ENCODE peak calls at places on chromosome 4, in ten cellular contexts. W, N, O, Q, B, E, J, G, S and R are unnamed samples.
A peak's percentile ranks its signal among the peaks of the same experiment; 100 is the strongest.

GRCh38 chr4:6011686-6012085 is 6.5 kb downstream of the C4orf50 start:
- DNase-seq in W (no peak), N (no peak), O (no peak), Q (no peak), B (no peak), E (no peak), J (no peak), G (peak; percentile 78), S (no peak), R (no peak)

GRCh38 chr4:74969507-74970474 is 36.9 kb downstream of the PARM1 start:
- DNase-seq in W (no peak), N (peak; percentile 69), O (no peak), Q (no peak), B (peak; percentile 14), E (no peak), J (no peak), G (no peak), S (peak; percentile 43), R (no peak)

GRCh38 chr4:186760576-186760975 is 36.9 kb upstream of the FAT1 start:
- DNase-seq in W (no peak), N (no peak), O (peak; percentile 50), Q (no peak), B (no peak), E (no peak), J (peak; percentile 17), G (no peak), S (no peak), R (no peak)

GRCh38 chr4:77152421-77152820 is 4.6 kb upstream of the CCNG2 start:
- DNase-seq in W (no peak), N (no peak), O (peak; percentile 29), Q (no peak), B (peak; percentile 38), E (no peak), J (no peak), G (no peak), S (no peak), R (no peak)

GRCh38 chr4:87521757-87522374 is 7.3 kb downstream of the SPARCL1 start:
- DNase-seq in W (no peak), N (no peak), O (peak; percentile 57), Q (no peak), B (no peak), E (no peak), J (no peak), G (no peak), S (no peak), R (no peak)

GRCh38 chr4:26992657-26993361 is 132.2 kb downstream of the STIM2 start:
- DNase-seq in W (no peak), N (peak; percentile 43), O (peak; percentile 71), Q (no peak), B (no peak), E (no peak), J (no peak), G (no peak), S (no peak), R (no peak)

GRCh38 chr4:211033-211511 is 86.8 kb downstream of the ZNF718 start:
- DNase-seq in W (no peak), N (no peak), O (no peak), Q (no peak), B (no peak), E (no peak), J (no peak), G (no peak), S (no peak), R (no peak)

GRCh38 chr4:1628892-1629703 is 55.0 kb downstream of the FAM53A start:
- DNase-seq in W (peak; percentile 23), N (peak; percentile 87), O (peak; percentile 17), Q (peak; percentile 74), B (peak; percentile 81), E (peak; percentile 62), J (no peak), G (peak; percentile 84), S (peak; percentile 82), R (no peak)

GRCh38 chr4:26320159-26320452 is 708 bp upstream of the RBPJ start:
- DNase-seq in W (peak; percentile 22), N (no peak), O (no peak), Q (no peak), B (no peak), E (peak; percentile 42), J (no peak), G (no peak), S (no peak), R (no peak)

GRCh38 chr4:20313237-20314030 is 61.7 kb downstream of the SLIT2 start:
- DNase-seq in W (no peak), N (peak; percentile 60), O (no peak), Q (no peak), B (peak; percentile 74), E (no peak), J (no peak), G (no peak), S (peak; percentile 84), R (no peak)

GRCh38 chr4:5120067-5120466 is 68.8 kb downstream of the STK32B start:
- DNase-seq in W (no peak), N (no peak), O (no peak), Q (no peak), B (no peak), E (no peak), J (no peak), G (no peak), S (no peak), R (no peak)